ENCODE peak calls at places on chromosomes 7 and 10, in seven cellular contexts. One of them, this sample, is unnamed.
A peak's percentile ranks its signal among the peaks of the same experiment; 100 is the strongest.

GRCh38 chr10:55747244-55747643 is 613.8 kb downstream of the ZWINT start:
- ATAC-seq in HCT116: no peak
- ATAC-seq in Panc1: no peak
- ATAC-seq in GM23338: peak; percentile 72
- ATAC-seq in upper lobe of left lung: no peak
- ATAC-seq in HepG2: peak; percentile 43
- ATAC-seq in GM12878: no peak
- ATAC-seq in this sample: no peak

GRCh38 chr10:63114031-63114814 is 18.9 kb upstream of the NRBF2 start:
- ATAC-seq in HCT116: no peak
- ATAC-seq in upper lobe of left lung: peak; percentile 88
- ATAC-seq in Panc1: no peak
- ATAC-seq in GM12878: no peak
- ATAC-seq in HepG2: peak; percentile 87
- ATAC-seq in GM23338: no peak
- ATAC-seq in this sample: peak; percentile 87

GRCh38 chr7:110388451-110388850 is 702.5 kb upstream of the LRRN3 start:
- ATAC-seq in GM23338: peak; percentile 67
- ATAC-seq in GM12878: no peak
- ATAC-seq in HepG2: no peak
- ATAC-seq in HCT116: no peak
- ATAC-seq in Panc1: no peak
- ATAC-seq in upper lobe of left lung: no peak
- ATAC-seq in this sample: no peak

GRCh38 chr7:109479388-109479787 is 909.7 kb downstream of the DNAJB9 start:
- ATAC-seq in Panc1: no peak
- ATAC-seq in upper lobe of left lung: no peak
- ATAC-seq in GM23338: no peak
- ATAC-seq in HepG2: no peak
- ATAC-seq in GM12878: peak; percentile 35
- ATAC-seq in HCT116: peak; percentile 88
- ATAC-seq in this sample: no peak

GRCh38 chr7:125059861-125060456 is 130.3 kb upstream of the POT1 start:
- ATAC-seq in GM12878: no peak
- ATAC-seq in HCT116: no peak
- ATAC-seq in upper lobe of left lung: no peak
- ATAC-seq in HepG2: no peak
- ATAC-seq in Panc1: no peak
- ATAC-seq in GM23338: no peak
- ATAC-seq in this sample: no peak

GRCh38 chr10:6256439-6256838 is 53.7 kb downstream of the PFKFB3 start:
- ATAC-seq in HCT116: no peak
- ATAC-seq in HepG2: no peak
- ATAC-seq in upper lobe of left lung: no peak
- ATAC-seq in Panc1: no peak
- ATAC-seq in GM12878: peak; percentile 12
- ATAC-seq in GM23338: no peak
- ATAC-seq in this sample: no peak

GRCh38 chr7:150734293-150734692 is 2.9 kb upstream of the GIMAP5 start:
- ATAC-seq in upper lobe of left lung: no peak
- ATAC-seq in HCT116: no peak
- ATAC-seq in HepG2: no peak
- ATAC-seq in GM12878: no peak
- ATAC-seq in Panc1: no peak
- ATAC-seq in GM23338: no peak
- ATAC-seq in this sample: no peak

GRCh38 chr10:71476249-71477011 is 79.7 kb downstream of the CDH23 start:
- ATAC-seq in Panc1: no peak
- ATAC-seq in HepG2: no peak
- ATAC-seq in GM12878: no peak
- ATAC-seq in HCT116: no peak
- ATAC-seq in upper lobe of left lung: peak; percentile 78
- ATAC-seq in GM23338: no peak
- ATAC-seq in this sample: peak; percentile 83

GRCh38 chr7:107659666-107660065 is 962 bp upstream of the SLC26A4 start:
- ATAC-seq in GM12878: peak; percentile 14
- ATAC-seq in HCT116: peak; percentile 52
- ATAC-seq in upper lobe of left lung: no peak
- ATAC-seq in GM23338: no peak
- ATAC-seq in Panc1: no peak
- ATAC-seq in HepG2: no peak
- ATAC-seq in this sample: no peak

GRCh38 chr7:116954443-116954838 is 1.1 kb downstream of the ST7 start:
- ATAC-seq in GM12878: peak; percentile 4
- ATAC-seq in upper lobe of left lung: no peak
- ATAC-seq in HCT116: no peak
- ATAC-seq in HepG2: no peak
- ATAC-seq in GM23338: no peak
- ATAC-seq in Panc1: no peak
- ATAC-seq in this sample: no peak

GRCh38 chr10:84076047-84076388 is 63.3 kb upstream of the GHITM start:
- ATAC-seq in HepG2: no peak
- ATAC-seq in GM23338: no peak
- ATAC-seq in HCT116: no peak
- ATAC-seq in GM12878: no peak
- ATAC-seq in upper lobe of left lung: peak; percentile 91
- ATAC-seq in Panc1: no peak
- ATAC-seq in this sample: peak; percentile 91

GRCh38 chr10:90969148-90969547 is 48.3 kb upstream of the ANKRD1 start:
- ATAC-seq in GM23338: no peak
- ATAC-seq in HepG2: no peak
- ATAC-seq in upper lobe of left lung: no peak
- ATAC-seq in GM12878: no peak
- ATAC-seq in HCT116: no peak
- ATAC-seq in Panc1: no peak
- ATAC-seq in this sample: no peak

GRCh38 chr7:150801242-150801945 is 825 bp downstream of the TMEM176A start:
- ATAC-seq in HCT116: no peak
- ATAC-seq in Panc1: peak; percentile 47
- ATAC-seq in GM12878: no peak
- ATAC-seq in HepG2: peak; percentile 30
- ATAC-seq in upper lobe of left lung: peak; percentile 25
- ATAC-seq in GM23338: peak; percentile 42
- ATAC-seq in this sample: peak; percentile 4

GRCh38 chr7:98470131-98470985 is 69.5 kb upstream of the BAIAP2L1 start:
- ATAC-seq in HepG2: peak; percentile 77
- ATAC-seq in GM23338: peak; percentile 95
- ATAC-seq in upper lobe of left lung: peak; percentile 54
- ATAC-seq in GM12878: no peak
- ATAC-seq in Panc1: peak; percentile 64
- ATAC-seq in HCT116: peak; percentile 77
- ATAC-seq in this sample: no peak

GRCh38 chr10:35341521-35341920 is 5.2 kb downstream of the CCNY start:
- ATAC-seq in upper lobe of left lung: no peak
- ATAC-seq in GM23338: no peak
- ATAC-seq in Panc1: no peak
- ATAC-seq in HCT116: no peak
- ATAC-seq in HepG2: no peak
- ATAC-seq in GM12878: peak; percentile 80
- ATAC-seq in this sample: no peak

GRCh38 chr7:20343211-20343610 is 12.5 kb downstream of the ITGB8 start:
- ATAC-seq in upper lobe of left lung: no peak
- ATAC-seq in HepG2: no peak
- ATAC-seq in GM12878: no peak
- ATAC-seq in GM23338: peak; percentile 52
- ATAC-seq in HCT116: peak; percentile 51
- ATAC-seq in Panc1: no peak
- ATAC-seq in this sample: no peak

GRCh38 chr7:370775-371118 is 80.8 kb downstream of the FOXL3 start:
- ATAC-seq in HepG2: no peak
- ATAC-seq in GM12878: no peak
- ATAC-seq in upper lobe of left lung: no peak
- ATAC-seq in GM23338: no peak
- ATAC-seq in HCT116: no peak
- ATAC-seq in Panc1: no peak
- ATAC-seq in this sample: no peak

GRCh38 chr7:50312589-50313162 is 8.2 kb downstream of the IKZF1 start:
- ATAC-seq in HCT116: no peak
- ATAC-seq in upper lobe of left lung: no peak
- ATAC-seq in GM12878: no peak
- ATAC-seq in Panc1: no peak
- ATAC-seq in GM23338: no peak
- ATAC-seq in HepG2: no peak
- ATAC-seq in this sample: no peak

GRCh38 chr10:71365366-71365765 is 31.4 kb upstream of the CDH23 start:
- ATAC-seq in HepG2: no peak
- ATAC-seq in upper lobe of left lung: no peak
- ATAC-seq in Panc1: no peak
- ATAC-seq in GM12878: no peak
- ATAC-seq in HCT116: no peak
- ATAC-seq in GM23338: no peak
- ATAC-seq in this sample: no peak

GRCh38 chr10:87504307-87504666 is 406 bp upstream of the MINPP1 start:
- ATAC-seq in upper lobe of left lung: no peak
- ATAC-seq in HepG2: no peak
- ATAC-seq in Panc1: no peak
- ATAC-seq in HCT116: no peak
- ATAC-seq in GM12878: no peak
- ATAC-seq in GM23338: no peak
- ATAC-seq in this sample: peak; percentile 52

GRCh38 chr10:29324220-29324831 is 35.5 kb downstream of the LYZL1 start:
- ATAC-seq in HepG2: peak; percentile 67
- ATAC-seq in Panc1: no peak
- ATAC-seq in GM23338: no peak
- ATAC-seq in upper lobe of left lung: no peak
- ATAC-seq in GM12878: no peak
- ATAC-seq in HCT116: no peak
- ATAC-seq in this sample: no peak

GRCh38 chr7:20395094-20395493 is 64.4 kb downstream of the ITGB8 start:
- ATAC-seq in HCT116: no peak
- ATAC-seq in HepG2: no peak
- ATAC-seq in Panc1: no peak
- ATAC-seq in GM12878: no peak
- ATAC-seq in upper lobe of left lung: no peak
- ATAC-seq in GM23338: no peak
- ATAC-seq in this sample: no peak

GRCh38 chr10:4812952-4813351 is 13.1 kb upstream of the AKR1E2 start:
- ATAC-seq in HCT116: peak; percentile 74
- ATAC-seq in GM23338: no peak
- ATAC-seq in GM12878: no peak
- ATAC-seq in Panc1: peak; percentile 80
- ATAC-seq in upper lobe of left lung: no peak
- ATAC-seq in HepG2: peak; percentile 44
- ATAC-seq in this sample: no peak

GRCh38 chr7:20310963-20311742 is 19.5 kb upstream of the ITGB8 start:
- ATAC-seq in HCT116: no peak
- ATAC-seq in GM23338: no peak
- ATAC-seq in GM12878: peak; percentile 64
- ATAC-seq in HepG2: no peak
- ATAC-seq in Panc1: no peak
- ATAC-seq in upper lobe of left lung: peak; percentile 59
- ATAC-seq in this sample: no peak

GRCh38 chr7:16066805-16067459 is 354.4 kb downstream of the CRPPA start:
- ATAC-seq in GM12878: peak; percentile 23
- ATAC-seq in HCT116: no peak
- ATAC-seq in GM23338: peak; percentile 63
- ATAC-seq in Panc1: no peak
- ATAC-seq in HepG2: no peak
- ATAC-seq in upper lobe of left lung: peak; percentile 48
- ATAC-seq in this sample: peak; percentile 44

GRCh38 chr10:72315054-72315453 is 39.7 kb downstream of the DNAJB12 start:
- ATAC-seq in Panc1: no peak
- ATAC-seq in GM12878: no peak
- ATAC-seq in upper lobe of left lung: no peak
- ATAC-seq in HepG2: no peak
- ATAC-seq in HCT116: no peak
- ATAC-seq in GM23338: peak; percentile 40
- ATAC-seq in this sample: no peak

GRCh38 chr10:1274746-1275544 is 218.8 kb downstream of the WDR37 start:
- ATAC-seq in GM23338: no peak
- ATAC-seq in Panc1: no peak
- ATAC-seq in GM12878: no peak
- ATAC-seq in HepG2: peak; percentile 49
- ATAC-seq in upper lobe of left lung: no peak
- ATAC-seq in HCT116: peak; percentile 69
- ATAC-seq in this sample: no peak

GRCh38 chr7:150973571-150974451 is 4.3 kb downstream of the KCNH2 start:
- ATAC-seq in Panc1: no peak
- ATAC-seq in HCT116: no peak
- ATAC-seq in GM23338: peak; percentile 3
- ATAC-seq in upper lobe of left lung: no peak
- ATAC-seq in GM12878: peak; percentile 3
- ATAC-seq in HepG2: peak; percentile 11
- ATAC-seq in this sample: no peak

GRCh38 chr7:107046511-107047259 is 2.2 kb downstream of the PRKAR2B start:
- ATAC-seq in HCT116: no peak
- ATAC-seq in upper lobe of left lung: no peak
- ATAC-seq in GM23338: no peak
- ATAC-seq in GM12878: no peak
- ATAC-seq in Panc1: no peak
- ATAC-seq in HepG2: no peak
- ATAC-seq in this sample: no peak

GRCh38 chr10:70293169-70293813 is 9.5 kb upstream of the NPFFR1 start:
- ATAC-seq in Panc1: no peak
- ATAC-seq in GM23338: no peak
- ATAC-seq in HCT116: no peak
- ATAC-seq in upper lobe of left lung: no peak
- ATAC-seq in HepG2: no peak
- ATAC-seq in GM12878: peak; percentile 96
- ATAC-seq in this sample: no peak

GRCh38 chr10:42652860-42653259 is 14.5 kb upstream of the ZNF33B start:
- ATAC-seq in GM23338: no peak
- ATAC-seq in upper lobe of left lung: no peak
- ATAC-seq in Panc1: no peak
- ATAC-seq in HCT116: no peak
- ATAC-seq in HepG2: peak; percentile 73
- ATAC-seq in GM12878: no peak
- ATAC-seq in this sample: no peak
- H3K27ac ChIP-seq in GM23338: no peak overlapping the region
- H3K27ac ChIP-seq in upper lobe of left lung: no peak overlapping the region
- H3K27ac ChIP-seq in Panc1: no peak overlapping the region
- H3K27ac ChIP-seq in HCT116: no peak overlapping the region
- H3K27ac ChIP-seq in HepG2: no peak overlapping the region
- H3K27ac ChIP-seq in GM12878: no peak overlapping the region
- H3K27ac ChIP-seq in this sample: no peak overlapping the region

GRCh38 chr10:117720931-117721826 is 178.6 kb downstream of the EMX2 start:
- ATAC-seq in Panc1: no peak
- ATAC-seq in HepG2: no peak
- ATAC-seq in GM12878: no peak
- ATAC-seq in GM23338: peak; percentile 89
- ATAC-seq in upper lobe of left lung: no peak
- ATAC-seq in HCT116: peak; percentile 43
- ATAC-seq in this sample: no peak
- H3K4me3 ChIP-seq in Panc1: no peak overlapping the region
- H3K4me3 ChIP-seq in HepG2: no peak overlapping the region
- H3K4me3 ChIP-seq in GM12878: no peak overlapping the region
- H3K4me3 ChIP-seq in GM23338: no peak overlapping the region
- H3K4me3 ChIP-seq in upper lobe of left lung: no peak overlapping the region
- H3K4me3 ChIP-seq in HCT116: no peak overlapping the region
- H3K4me3 ChIP-seq in this sample: no peak overlapping the region

GRCh38 chr10:32943854-32944661 is 14.0 kb downstream of the ITGB1 start:
- ATAC-seq in GM12878: no peak
- ATAC-seq in HCT116: no peak
- ATAC-seq in GM23338: peak; percentile 83
- ATAC-seq in HepG2: peak; percentile 96
- ATAC-seq in upper lobe of left lung: peak; percentile 33
- ATAC-seq in Panc1: peak; percentile 78
- ATAC-seq in this sample: peak; percentile 50
- TF ChIP-seq POLR2AphosphoS5 in GM12878: no peak
- TF ChIP-seq POLR2AphosphoS5 in HCT116: no peak
- TF ChIP-seq POLR2AphosphoS5 in GM23338: no peak
- TF ChIP-seq POLR2AphosphoS5 in HepG2: peak; percentile 18
- TF ChIP-seq POLR2AphosphoS5 in upper lobe of left lung: no peak
- TF ChIP-seq POLR2AphosphoS5 in Panc1: peak; percentile 42
- TF ChIP-seq POLR2AphosphoS5 in this sample: no peak

GRCh38 chr7:37405128-37405527 is 43.5 kb downstream of the ELMO1 start:
- ATAC-seq in HepG2: no peak
- ATAC-seq in HCT116: no peak
- ATAC-seq in GM12878: no peak
- ATAC-seq in Panc1: no peak
- ATAC-seq in GM23338: no peak
- ATAC-seq in upper lobe of left lung: no peak
- ATAC-seq in this sample: no peak
- H3K27ac ChIP-seq in HepG2: no peak overlapping the region
- H3K27ac ChIP-seq in HCT116: no peak overlapping the region
- H3K27ac ChIP-seq in GM12878: no peak overlapping the region
- H3K27ac ChIP-seq in Panc1: no peak overlapping the region
- H3K27ac ChIP-seq in GM23338: no peak overlapping the region
- H3K27ac ChIP-seq in upper lobe of left lung: no peak overlapping the region
- H3K27ac ChIP-seq in this sample: no peak overlapping the region